ENCODE peak calls at places on chromosomes 1 and 21, in four cellular contexts. J is spleen; T is activated naive CD4-positive, alpha-beta T cell treated with Interleukin-2 at 50 U/mL for 16 hours; H is hypothalamus. I is an unnamed sample.

GRCh38 chr1:36880155-36881070 is 153.9 kb downstream of the GRIK3 start:
- DNase-seq in J (no peak), T (no peak), H (no peak), I (no peak)

GRCh38 chr1:151314137-151314875 is 12.9 kb downstream of the PI4KB start:
- DNase-seq in J (no peak), T (no peak), H (peak), I (no peak)

GRCh38 chr21:43893536-43894205 is 28.6 kb downstream of the AGPAT3 start:
- DNase-seq in J (peak), T (peak), H (no peak), I (no peak)

GRCh38 chr1:52534928-52535764 is 17.7 kb downstream of the TUT4 start:
- DNase-seq in J (no peak), T (no peak), H (no peak), I (no peak)

GRCh38 chr1:22557341-22557950 is 5.8 kb upstream of the EPHA8 start:
- DNase-seq in J (no peak), T (no peak), H (no peak), I (peak)

GRCh38 chr1:44721521-44722361 is 9.2 kb downstream of the RNU5D-1 start:
- DNase-seq in J (peak), T (peak), H (no peak), I (peak)

GRCh38 chr1:111988743-111989453 is 570 bp downstream of the KCND3 start:
- DNase-seq in J (no peak), T (no peak), H (no peak), I (peak)

GRCh38 chr1:8133657-8134430 is 107.7 kb upstream of the ERRFI1 start:
- DNase-seq in J (no peak), T (no peak), H (no peak), I (no peak)

GRCh38 chr1:149927056-149927534 is 508 bp downstream of the SF3B4 start:
- DNase-seq in J (no peak), T (no peak), H (no peak), I (no peak)

GRCh38 chr21:35086357-35086756 is 37.3 kb upstream of the RUNX1 start:
- DNase-seq in J (no peak), T (no peak), H (no peak), I (no peak)

I was measured in left kidney.